ENCODE peak calls at places on chromosome 3, in five cellular contexts. One of them, this sample, is unnamed.

GRCh38 chr3:126380011-126380768 is 14.5 kb upstream of the CFAP100 start:
- DNase-seq in stomach: peak
- DNase-seq in NT2/D1: no peak
- DNase-seq in upper lobe of right lung: peak
- DNase-seq in CD8-positive, alpha-beta T cell: no peak
- DNase-seq in this sample: no peak

GRCh38 chr3:66463054-66463631 is 37.7 kb downstream of the LRIG1 start:
- DNase-seq in stomach: no peak
- DNase-seq in CD8-positive, alpha-beta T cell: no peak
- DNase-seq in upper lobe of right lung: no peak
- DNase-seq in NT2/D1: no peak
- DNase-seq in this sample: no peak

GRCh38 chr3:143040264-143040879 is 39.0 kb downstream of the U2SURP start:
- DNase-seq in CD8-positive, alpha-beta T cell: no peak
- DNase-seq in stomach: no peak
- DNase-seq in upper lobe of right lung: no peak
- DNase-seq in NT2/D1: peak
- DNase-seq in this sample: peak

GRCh38 chr3:13141991-13142412 is 68.8 kb upstream of the IQSEC1 start:
- DNase-seq in upper lobe of right lung: peak
- DNase-seq in stomach: no peak
- DNase-seq in CD8-positive, alpha-beta T cell: no peak
- DNase-seq in NT2/D1: peak
- DNase-seq in this sample: peak

GRCh38 chr3:54791552-54792156 is 136.2 kb downstream of the LRTM1 start:
- DNase-seq in stomach: no peak
- DNase-seq in NT2/D1: no peak
- DNase-seq in CD8-positive, alpha-beta T cell: no peak
- DNase-seq in upper lobe of right lung: no peak
- DNase-seq in this sample: no peak

GRCh38 chr3:60582285-60582684 is 669.0 kb downstream of the FHIT start:
- DNase-seq in NT2/D1: no peak
- DNase-seq in stomach: no peak
- DNase-seq in upper lobe of right lung: no peak
- DNase-seq in CD8-positive, alpha-beta T cell: no peak
- DNase-seq in this sample: no peak

GRCh38 chr3:36075491-36075890 is 304.8 kb upstream of the STAC start:
- DNase-seq in stomach: no peak
- DNase-seq in NT2/D1: no peak
- DNase-seq in upper lobe of right lung: no peak
- DNase-seq in CD8-positive, alpha-beta T cell: no peak
- DNase-seq in this sample: no peak

GRCh38 chr3:98026425-98027083 is 8.6 kb downstream of the GABRR3 start:
- DNase-seq in stomach: no peak
- DNase-seq in NT2/D1: no peak
- DNase-seq in CD8-positive, alpha-beta T cell: no peak
- DNase-seq in upper lobe of right lung: no peak
- DNase-seq in this sample: no peak

GRCh38 chr3:161343986-161344385 is 27.3 kb downstream of the SPTSSB start:
- DNase-seq in NT2/D1: no peak
- DNase-seq in upper lobe of right lung: no peak
- DNase-seq in stomach: no peak
- DNase-seq in CD8-positive, alpha-beta T cell: no peak
- DNase-seq in this sample: no peak

GRCh38 chr3:72163809-72164634 is 379.1 kb upstream of the PROK2 start:
- DNase-seq in stomach: no peak
- DNase-seq in upper lobe of right lung: no peak
- DNase-seq in CD8-positive, alpha-beta T cell: no peak
- DNase-seq in NT2/D1: no peak
- DNase-seq in this sample: peak

GRCh38 chr3:73508330-73508954 is 116.3 kb downstream of the PDZRN3 start:
- DNase-seq in stomach: peak
- DNase-seq in upper lobe of right lung: no peak
- DNase-seq in CD8-positive, alpha-beta T cell: peak
- DNase-seq in NT2/D1: peak
- DNase-seq in this sample: peak

GRCh38 chr3:5239602-5240001 is 52.1 kb downstream of the EDEM1 start:
- DNase-seq in NT2/D1: no peak
- DNase-seq in CD8-positive, alpha-beta T cell: no peak
- DNase-seq in stomach: no peak
- DNase-seq in upper lobe of right lung: no peak
- DNase-seq in this sample: no peak

GRCh38 chr3:33717616-33717865 is 513 bp downstream of the CLASP2 start:
- DNase-seq in upper lobe of right lung: no peak
- DNase-seq in CD8-positive, alpha-beta T cell: no peak
- DNase-seq in stomach: peak
- DNase-seq in NT2/D1: peak
- DNase-seq in this sample: no peak

GRCh38 chr3:33716227-33716626 is 1.8 kb downstream of the CLASP2 start:
- DNase-seq in NT2/D1: no peak
- DNase-seq in upper lobe of right lung: no peak
- DNase-seq in stomach: no peak
- DNase-seq in CD8-positive, alpha-beta T cell: no peak
- DNase-seq in this sample: no peak

GRCh38 chr3:33722186-33722585 is 4.1 kb upstream of the CLASP2 start:
- DNase-seq in CD8-positive, alpha-beta T cell: no peak
- DNase-seq in NT2/D1: no peak
- DNase-seq in upper lobe of right lung: no peak
- DNase-seq in stomach: no peak
- DNase-seq in this sample: no peak

GRCh38 chr3:33717866-33718594 is at the start of gene CLASP2:
- DNase-seq in stomach: peak
- DNase-seq in CD8-positive, alpha-beta T cell: peak
- DNase-seq in NT2/D1: peak
- DNase-seq in upper lobe of right lung: peak
- DNase-seq in this sample: peak

DNA sequence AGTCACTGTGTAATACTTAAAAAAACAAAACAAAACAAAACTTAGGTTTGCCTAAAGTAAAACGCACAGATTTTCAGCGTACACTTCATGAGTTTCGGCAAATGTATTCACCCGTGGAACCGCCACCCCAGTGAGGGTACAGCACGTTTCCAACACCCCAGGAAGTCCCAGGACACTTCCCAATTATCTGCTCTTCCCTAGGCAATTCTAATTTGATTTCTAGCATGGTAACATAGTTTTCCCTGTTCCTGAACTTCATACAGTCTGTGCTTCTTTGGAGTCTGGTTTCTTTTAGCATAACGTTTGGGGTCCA is 497 bp upstream of the CLASP2 start:
- DNase-seq in stomach: no peak
- DNase-seq in NT2/D1: no peak
- DNase-seq in upper lobe of right lung: no peak
- DNase-seq in CD8-positive, alpha-beta T cell: no peak
- DNase-seq in this sample: no peak
- H3K4me3 ChIP-seq in stomach: peak
- H3K4me3 ChIP-seq in NT2/D1: peak
- H3K4me3 ChIP-seq in upper lobe of right lung: peak
- H3K4me3 ChIP-seq in CD8-positive, alpha-beta T cell: peak
- H3K4me3 ChIP-seq in this sample: peak

GRCh38 chr3:150370129-150370602 is 37.9 kb upstream of the TSC22D2 start:
- DNase-seq in NT2/D1: peak
- DNase-seq in CD8-positive, alpha-beta T cell: no peak
- DNase-seq in upper lobe of right lung: no peak
- DNase-seq in stomach: no peak
- DNase-seq in this sample: no peak
- H3K4me3 ChIP-seq in NT2/D1: peak
- H3K4me3 ChIP-seq in CD8-positive, alpha-beta T cell: no peak
- H3K4me3 ChIP-seq in upper lobe of right lung: no peak
- H3K4me3 ChIP-seq in stomach: no peak
- H3K4me3 ChIP-seq in this sample: no peak

GRCh38 chr3:45011756-45012441 is 14.2 kb upstream of the CLEC3B start:
- DNase-seq in CD8-positive, alpha-beta T cell: no peak
- DNase-seq in upper lobe of right lung: peak
- DNase-seq in stomach: peak
- DNase-seq in NT2/D1: no peak
- DNase-seq in this sample: no peak
- H3K4me3 ChIP-seq in CD8-positive, alpha-beta T cell: no peak
- H3K4me3 ChIP-seq in upper lobe of right lung: no peak
- H3K4me3 ChIP-seq in stomach: no peak
- H3K4me3 ChIP-seq in NT2/D1: no peak
- H3K4me3 ChIP-seq in this sample: no peak

GRCh38 chr3:187042874-187043458 is 96.3 kb downstream of the RPL39L start:
- DNase-seq in NT2/D1: no peak
- DNase-seq in stomach: no peak
- DNase-seq in CD8-positive, alpha-beta T cell: no peak
- DNase-seq in upper lobe of right lung: no peak
- DNase-seq in this sample: no peak

GRCh38 chr3:187040637-187041361 is 98.5 kb downstream of the RPL39L start:
- DNase-seq in NT2/D1: no peak
- DNase-seq in stomach: no peak
- DNase-seq in upper lobe of right lung: no peak
- DNase-seq in CD8-positive, alpha-beta T cell: no peak
- DNase-seq in this sample: no peak

GRCh38 chr3:187039723-187040414 is 99.4 kb downstream of the RPL39L start:
- DNase-seq in CD8-positive, alpha-beta T cell: no peak
- DNase-seq in NT2/D1: no peak
- DNase-seq in upper lobe of right lung: no peak
- DNase-seq in stomach: no peak
- DNase-seq in this sample: no peak

GRCh38 chr3:187042062-187042745 is 97.1 kb downstream of the RPL39L start:
- DNase-seq in upper lobe of right lung: no peak
- DNase-seq in CD8-positive, alpha-beta T cell: no peak
- DNase-seq in stomach: no peak
- DNase-seq in NT2/D1: no peak
- DNase-seq in this sample: no peak

GRCh38 chr3:187041362-187042061 is 97.8 kb downstream of the RPL39L start:
- DNase-seq in NT2/D1: no peak
- DNase-seq in CD8-positive, alpha-beta T cell: peak
- DNase-seq in upper lobe of right lung: no peak
- DNase-seq in stomach: no peak
- DNase-seq in this sample: peak
- H3K4me3 ChIP-seq in NT2/D1: no peak
- H3K4me3 ChIP-seq in CD8-positive, alpha-beta T cell: peak
- H3K4me3 ChIP-seq in upper lobe of right lung: no peak
- H3K4me3 ChIP-seq in stomach: no peak
- H3K4me3 ChIP-seq in this sample: no peak

GRCh38 chr3:185760550-185760949 is 64.3 kb downstream of the IGF2BP2 start:
- DNase-seq in upper lobe of right lung: no peak
- DNase-seq in NT2/D1: no peak
- DNase-seq in CD8-positive, alpha-beta T cell: no peak
- DNase-seq in stomach: no peak
- DNase-seq in this sample: no peak
- H3K4me3 ChIP-seq in upper lobe of right lung: peak
- H3K4me3 ChIP-seq in NT2/D1: no peak
- H3K4me3 ChIP-seq in CD8-positive, alpha-beta T cell: no peak
- H3K4me3 ChIP-seq in stomach: no peak
- H3K4me3 ChIP-seq in this sample: no peak

GRCh38 chr3:188706176-188706575 is 465.6 kb upstream of the TPRG1 start:
- DNase-seq in stomach: no peak
- DNase-seq in CD8-positive, alpha-beta T cell: no peak
- DNase-seq in NT2/D1: no peak
- DNase-seq in upper lobe of right lung: no peak
- DNase-seq in this sample: no peak

GRCh38 chr3:188700918-188701317 is 470.9 kb upstream of the TPRG1 start:
- DNase-seq in CD8-positive, alpha-beta T cell: no peak
- DNase-seq in stomach: no peak
- DNase-seq in upper lobe of right lung: no peak
- DNase-seq in NT2/D1: no peak
- DNase-seq in this sample: no peak

GRCh38 chr3:188711898-188712256 is 459.9 kb upstream of the TPRG1 start:
- DNase-seq in upper lobe of right lung: no peak
- DNase-seq in CD8-positive, alpha-beta T cell: no peak
- DNase-seq in stomach: no peak
- DNase-seq in NT2/D1: no peak
- DNase-seq in this sample: no peak

GRCh38 chr3:188707396-188708288 is 464.1 kb upstream of the TPRG1 start:
- DNase-seq in upper lobe of right lung: no peak
- DNase-seq in CD8-positive, alpha-beta T cell: no peak
- DNase-seq in NT2/D1: no peak
- DNase-seq in stomach: no peak
- DNase-seq in this sample: no peak

GRCh38 chr3:188706599-188706998 is 465.2 kb upstream of the TPRG1 start:
- DNase-seq in NT2/D1: no peak
- DNase-seq in stomach: no peak
- DNase-seq in upper lobe of right lung: no peak
- DNase-seq in CD8-positive, alpha-beta T cell: no peak
- DNase-seq in this sample: no peak
- H3K4me3 ChIP-seq in NT2/D1: no peak
- H3K4me3 ChIP-seq in stomach: no peak
- H3K4me3 ChIP-seq in upper lobe of right lung: no peak
- H3K4me3 ChIP-seq in CD8-positive, alpha-beta T cell: no peak
- H3K4me3 ChIP-seq in this sample: no peak

DNA sequence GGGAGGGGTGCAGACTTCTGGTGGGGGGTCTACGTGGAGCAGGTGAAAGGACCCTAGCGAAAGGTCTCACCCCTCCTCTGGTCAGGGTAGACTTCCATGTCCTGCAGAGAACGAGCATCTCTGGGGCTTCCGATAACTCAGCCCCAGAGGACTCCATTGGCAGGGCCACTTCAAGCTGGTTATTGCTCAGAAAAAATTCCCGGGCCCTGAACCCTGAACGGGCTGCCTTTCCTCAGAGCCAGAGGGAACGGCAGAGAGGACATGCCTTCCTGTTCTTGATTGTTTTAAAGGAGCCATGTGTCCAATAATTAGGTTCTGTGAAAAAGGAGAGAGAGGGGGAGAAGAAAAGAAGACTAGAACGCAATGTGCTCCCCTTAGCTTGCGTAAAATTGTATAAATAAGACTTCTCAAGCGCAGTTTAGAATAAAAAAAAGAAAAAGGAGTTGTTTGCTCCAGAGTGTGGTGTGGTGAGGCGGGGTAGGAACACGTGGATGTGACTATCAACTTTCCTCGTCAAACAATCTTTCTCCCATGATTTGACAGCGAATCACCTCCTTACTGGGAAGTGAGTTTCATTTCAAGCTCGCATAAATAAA is 193.4 kb upstream of the UBE2E1 start:
- DNase-seq in CD8-positive, alpha-beta T cell: no peak
- DNase-seq in NT2/D1: no peak
- DNase-seq in stomach: no peak
- DNase-seq in upper lobe of right lung: no peak
- DNase-seq in this sample: no peak
- H3K4me3 ChIP-seq in CD8-positive, alpha-beta T cell: no peak
- H3K4me3 ChIP-seq in NT2/D1: no peak
- H3K4me3 ChIP-seq in stomach: peak
- H3K4me3 ChIP-seq in upper lobe of right lung: peak
- H3K4me3 ChIP-seq in this sample: no peak

DNA sequence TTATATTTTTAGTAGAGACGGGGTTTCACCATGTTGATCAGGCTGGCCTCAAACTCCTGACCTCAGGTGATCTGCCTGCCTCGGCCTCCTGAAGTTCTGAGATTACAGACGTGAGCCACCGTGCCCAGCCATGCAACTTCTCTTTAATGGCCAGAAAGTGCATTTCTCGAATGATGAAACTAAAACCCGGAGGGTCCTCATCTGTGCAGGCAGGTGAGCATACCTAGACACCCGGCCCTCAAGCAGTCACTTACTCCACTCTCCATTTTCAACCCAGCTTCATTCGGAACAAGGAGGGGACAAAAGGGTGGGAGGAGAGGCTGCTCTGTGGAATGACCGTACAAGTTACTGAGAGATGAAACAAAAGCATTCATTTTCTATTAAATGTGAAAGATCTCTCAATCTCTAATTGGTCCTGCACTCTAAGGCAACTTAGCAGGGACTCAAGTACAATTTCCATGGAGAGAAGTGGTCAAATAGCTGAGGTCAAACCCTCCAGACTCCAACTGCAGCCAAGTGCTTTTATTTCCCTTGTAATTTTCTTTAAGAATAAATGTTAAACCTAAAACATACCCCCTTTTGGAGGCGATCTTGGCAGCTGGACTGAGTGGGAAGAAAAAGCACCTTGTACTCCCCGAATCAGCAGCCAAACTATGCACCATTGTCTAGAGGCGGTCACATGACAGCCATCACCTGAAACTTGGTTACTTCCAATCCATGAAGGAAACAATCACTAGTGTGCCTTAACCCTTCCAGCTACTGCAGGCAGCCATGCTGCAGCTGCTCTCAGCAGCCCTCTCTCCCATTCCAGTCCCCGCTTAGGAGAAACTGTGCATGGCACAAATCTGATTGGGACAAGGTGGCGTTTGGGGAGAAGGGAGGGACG is 62.2 kb downstream of the VGLL4 start:
- DNase-seq in stomach: no peak
- DNase-seq in upper lobe of right lung: no peak
- DNase-seq in CD8-positive, alpha-beta T cell: no peak
- DNase-seq in NT2/D1: no peak
- DNase-seq in this sample: no peak
- H3K4me3 ChIP-seq in stomach: peak
- H3K4me3 ChIP-seq in upper lobe of right lung: peak
- H3K4me3 ChIP-seq in CD8-positive, alpha-beta T cell: peak
- H3K4me3 ChIP-seq in NT2/D1: peak
- H3K4me3 ChIP-seq in this sample: peak